ENCODE peak calls at places on chromosomes 6 and 20, in eight cellular contexts. Y is Peyer's patch, N is astrocyte of the spinal cord, T is left lung, P is cardiac fibroblast, R is mucosa of descending colon, B is GM06990, H is A549. C is an unnamed sample.

GRCh38 chr6:133610974-133611373 is 277.9 kb upstream of the TCF21 start:
- DNase-seq in Y (no peak), N (no peak), T (no peak), P (peak; percentile 67), R (no peak), B (no peak), H (peak; percentile 31), C (no peak)

GRCh38 chr20:17678886-17679285 is 3.2 kb downstream of the RRBP1 start:
- DNase-seq in Y (no peak), N (no peak), T (no peak), P (no peak), R (no peak), B (no peak), H (no peak), C (no peak)

GRCh38 chr20:25016471-25016870 is 23.9 kb upstream of the APMAP start:
- DNase-seq in Y (no peak), N (no peak), T (no peak), P (no peak), R (no peak), B (no peak), H (no peak), C (no peak)

GRCh38 chr6:169101981-169102380 is 151.7 kb downstream of the THBS2 start:
- DNase-seq in Y (no peak), N (no peak), T (no peak), P (peak; percentile 18), R (no peak), B (no peak), H (no peak), C (no peak)

GRCh38 chr6:168962886-168963285 is 290.8 kb downstream of the THBS2 start:
- DNase-seq in Y (no peak), N (no peak), T (no peak), P (peak; percentile 33), R (no peak), B (no peak), H (no peak), C (no peak)

GRCh38 chr20:47666304-47666703 is 119.0 kb downstream of the SULF2 start:
- DNase-seq in Y (no peak), N (no peak), T (no peak), P (no peak), R (no peak), B (no peak), H (no peak), C (no peak)

GRCh38 chr20:56343861-56344381 is 14.9 kb upstream of the FAM210B start:
- DNase-seq in Y (no peak), N (peak; percentile 22), T (peak; percentile 87), P (peak; percentile 58), R (peak; percentile 41), B (peak; percentile 46), H (peak; percentile 59), C (no peak)

GRCh38 chr6:68229566-68229965 is 405.5 kb upstream of the ADGRB3 start:
- DNase-seq in Y (no peak), N (peak; percentile 57), T (no peak), P (no peak), R (no peak), B (no peak), H (no peak), C (no peak)

GRCh38 chr6:83859410-83860346 is at the start of gene CYB5R4:
- DNase-seq in Y (peak; percentile 92), N (peak; percentile 95), T (peak; percentile 99), P (peak; percentile 96), R (peak; percentile 98), B (peak; percentile 95), H (peak; percentile 92), C (peak; percentile 95)

GRCh38 chr20:45189861-45190260 is 15.2 kb downstream of the PI3 start:
- DNase-seq in Y (no peak), N (no peak), T (no peak), P (no peak), R (no peak), B (no peak), H (no peak), C (no peak)

GRCh38 chr6:127737009-127737486 is 160.1 kb downstream of the C6orf58 start:
- DNase-seq in Y (no peak), N (peak; percentile 83), T (no peak), P (peak; percentile 80), R (no peak), B (peak; percentile 1), H (peak; percentile 57), C (peak; percentile 41)

GRCh38 chr6:169592558-169592957 is 109.3 kb downstream of the WDR27 start:
- DNase-seq in Y (no peak), N (peak; percentile 79), T (no peak), P (peak; percentile 69), R (no peak), B (no peak), H (no peak), C (no peak)

GRCh38 chr6:107789361-107789760 is 34.8 kb downstream of the SCML4 start:
- DNase-seq in Y (no peak), N (no peak), T (no peak), P (no peak), R (no peak), B (no peak), H (no peak), C (no peak)

GRCh38 chr6:108732101-108732870 is 115.9 kb upstream of the ARMC2 start:
- DNase-seq in Y (no peak), N (no peak), T (no peak), P (no peak), R (peak; percentile 61), B (no peak), H (no peak), C (no peak)

GRCh38 chr6:36132221-36132895 is 2.0 kb downstream of the MAPK13 start:
- DNase-seq in Y (no peak), N (no peak), T (no peak), P (peak; percentile 27), R (no peak), B (no peak), H (no peak), C (no peak)

GRCh38 chr6:108364470-108364869 is 69.6 kb downstream of the AFG1L start:
- DNase-seq in Y (no peak), N (no peak), T (no peak), P (no peak), R (no peak), B (no peak), H (no peak), C (no peak)

GRCh38 chr6:34912715-34913464 is 23.8 kb downstream of the ANKS1A start:
- DNase-seq in Y (no peak), N (peak; percentile 83), T (no peak), P (peak; percentile 32), R (no peak), B (no peak), H (no peak), C (peak; percentile 25)

GRCh38 chr20:33790571-33790970 is 20.6 kb upstream of the CHMP4B start:
- DNase-seq in Y (no peak), N (no peak), T (no peak), P (no peak), R (peak; percentile 87), B (no peak), H (no peak), C (no peak)

GRCh38 chr6:111556004-111556403 is 49.7 kb downstream of the TRAF3IP2 start:
- DNase-seq in Y (no peak), N (no peak), T (no peak), P (no peak), R (no peak), B (no peak), H (no peak), C (no peak)

GRCh38 chr6:46412662-46413061 is 78.6 kb downstream of the RCAN2 start:
- DNase-seq in Y (no peak), N (no peak), T (no peak), P (no peak), R (no peak), B (no peak), H (no peak), C (no peak)

GRCh38 chr20:57175397-57176010 is 90.9 kb downstream of the BMP7 start:
- DNase-seq in Y (no peak), N (no peak), T (no peak), P (no peak), R (no peak), B (peak; percentile 24), H (no peak), C (no peak)

GRCh38 chr6:35262596-35262995 is 3.1 kb downstream of the ZNF76 start:
- DNase-seq in Y (no peak), N (no peak), T (no peak), P (peak; percentile 38), R (no peak), B (no peak), H (no peak), C (no peak)

GRCh38 chr6:96468681-96469224 is 52.9 kb upstream of the UFL1 start:
- DNase-seq in Y (no peak), N (peak; percentile 11), T (no peak), P (peak; percentile 1), R (no peak), B (no peak), H (no peak), C (no peak)

GRCh38 chr20:32578840-32579239 is 6.3 kb downstream of the NOL4L start:
- DNase-seq in Y (no peak), N (no peak), T (no peak), P (no peak), R (no peak), B (no peak), H (no peak), C (no peak)

GRCh38 chr6:121435444-121436069 is at the start of gene GJA1:
- DNase-seq in Y (no peak), N (peak; percentile 92), T (no peak), P (peak; percentile 85), R (no peak), B (no peak), H (peak; percentile 79), C (no peak)
- H3K4me3 ChIP-seq in Y (peak within 1 kb of the TSS; percentile 32), N (peak within 1 kb of the TSS; percentile 96), T (peak within 1 kb of the TSS; percentile 50), P (peak within 1 kb of the TSS; percentile 74), R (no peak within 1 kb of the TSS), B (no peak within 1 kb of the TSS), H (peak within 1 kb of the TSS; percentile 95), C (peak within 1 kb of the TSS; percentile 56)

GRCh38 chr6:43916924-43917877 is 147.2 kb downstream of the VEGFA start:
- DNase-seq in Y (peak; percentile 27), N (no peak), T (no peak), P (peak; percentile 92), R (peak; percentile 84), B (no peak), H (no peak), C (no peak)
- TF ChIP-seq CTCF in Y (no peak), N (no peak), T (no peak), P (no peak), R (no peak), B (no peak), H (no peak), C (no peak)

GRCh38 chr6:56539503-56540105 is 103.1 kb downstream of the DST start:
- DNase-seq in Y (no peak), N (no peak), T (no peak), P (no peak), R (no peak), B (no peak), H (no peak), C (no peak)
- H3K4me3 ChIP-seq in Y (no peak overlapping the region), N (peak overlapping the region; percentile 6), T (peak overlapping the region; percentile 44), P (no peak overlapping the region), R (no peak overlapping the region), B (no peak overlapping the region), H (no peak overlapping the region), C (no peak overlapping the region)

DNA sequence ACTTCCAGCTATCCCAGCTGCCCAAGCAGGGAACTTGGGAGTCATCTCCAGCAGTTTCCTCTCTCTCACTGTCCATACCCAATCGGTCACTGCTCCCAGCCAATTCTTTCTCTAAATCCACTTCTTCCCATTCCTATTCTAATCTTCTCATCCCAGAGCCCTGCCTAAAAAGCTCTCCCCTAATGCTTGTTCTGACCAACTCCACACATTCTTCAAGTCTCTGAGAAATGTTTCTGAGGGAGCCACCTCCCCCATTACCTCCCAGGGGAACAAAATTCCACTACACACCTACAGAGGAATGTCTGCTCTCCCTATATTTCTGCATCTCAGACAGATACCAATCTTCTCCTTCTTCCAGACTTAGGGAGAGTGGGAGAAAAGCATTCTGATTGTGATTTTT is 14.0 kb downstream of the SLC17A4 start:
- DNase-seq in Y (no peak), N (no peak), T (no peak), P (no peak), R (no peak), B (no peak), H (no peak), C (no peak)
- TF ChIP-seq CTCF in Y (no peak), N (no peak), T (no peak), P (no peak), R (no peak), B (no peak), H (no peak), C (no peak)